ENCODE peak calls at places on chromosomes 6 and 20, in five cellular contexts. L is DND-41, D is A549, O is mammary epithelial cell, X is cardiac muscle cell. Z is an unnamed sample.

GRCh38 chr20:37864275-37864674 is 38.7 kb upstream of the VSTM2L start:
- DNase-seq in L (no peak), D (no peak), O (no peak), X (no peak), Z (no peak)

GRCh38 chr6:107337342-107337741 is 122.0 kb downstream of the PDSS2 start:
- DNase-seq in L (no peak), D (no peak), O (no peak), X (no peak), Z (no peak)

GRCh38 chr6:51542466-51542865 is 544.9 kb downstream of the PKHD1 start:
- DNase-seq in L (no peak), D (no peak), O (no peak), X (no peak), Z (no peak)

GRCh38 chr6:28597217-28597835 is 71.6 kb downstream of the GPX5 start:
- DNase-seq in L (no peak), D (peak; percentile 86), O (peak; percentile 79), X (no peak), Z (peak; percentile 49)

GRCh38 chr6:12047792-12048432 is 35.8 kb downstream of the HIVEP1 start:
- DNase-seq in L (no peak), D (no peak), O (no peak), X (no peak), Z (no peak)

GRCh38 chr6:56450882-56451739 is 191.6 kb downstream of the DST start:
- DNase-seq in L (no peak), D (no peak), O (no peak), X (no peak), Z (no peak)

GRCh38 chr20:38191654-38192053 is 26.6 kb upstream of the TGM2 start:
- DNase-seq in L (no peak), D (no peak), O (no peak), X (no peak), Z (no peak)

GRCh38 chr6:74598473-74599393 is 607.1 kb downstream of the COL12A1 start:
- DNase-seq in L (no peak), D (peak; percentile 74), O (peak; percentile 76), X (no peak), Z (peak; percentile 15)

GRCh38 chr6:48552905-48553304 is 441.9 kb upstream of the PTCHD4 start:
- DNase-seq in L (no peak), D (no peak), O (no peak), X (no peak), Z (no peak)

GRCh38 chr6:157478926-157479325 is 97.9 kb downstream of the ZDHHC14 start:
- DNase-seq in L (no peak), D (no peak), O (no peak), X (no peak), Z (no peak)

GRCh38 chr6:100472674-100473073 is 8.0 kb upstream of the SIM1 start:
- DNase-seq in L (peak; percentile 56), D (peak; percentile 3), O (peak; percentile 90), X (no peak), Z (no peak)

GRCh38 chr6:149176971-149177667 is 140.4 kb upstream of the TAB2 start:
- DNase-seq in L (no peak), D (no peak), O (no peak), X (no peak), Z (no peak)

GRCh38 chr20:16821211-16822089 is 73.3 kb downstream of the OTOR start:
- DNase-seq in L (peak; percentile 40), D (peak; percentile 65), O (peak; percentile 28), X (peak; percentile 60), Z (peak; percentile 39)

GRCh38 chr6:1347187-1347560 is 35.3 kb downstream of the FOXQ1 start:
- DNase-seq in L (no peak), D (no peak), O (no peak), X (no peak), Z (no peak)

GRCh38 chr20:51958636-51959542 is 156.6 kb upstream of the SALL4 start:
- DNase-seq in L (no peak), D (no peak), O (no peak), X (no peak), Z (no peak)

GRCh38 chr6:77880501-77880900 is 227.7 kb downstream of the MEI4 start:
- DNase-seq in L (no peak), D (no peak), O (no peak), X (no peak), Z (no peak)

GRCh38 chr6:7787137-7787575 is 61.3 kb downstream of the BMP6 start:
- DNase-seq in L (no peak), D (no peak), O (peak; percentile 24), X (no peak), Z (peak; percentile 32)

GRCh38 chr20:51529758-51530157 is 12.8 kb downstream of the NFATC2 start:
- DNase-seq in L (no peak), D (no peak), O (no peak), X (no peak), Z (no peak)

GRCh38 chr6:21258665-21259064 is 334.9 kb upstream of the SOX4 start:
- DNase-seq in L (peak; percentile 13), D (no peak), O (no peak), X (no peak), Z (no peak)

GRCh38 chr6:21294144-21294543 is 299.4 kb upstream of the SOX4 start:
- DNase-seq in L (no peak), D (no peak), O (no peak), X (no peak), Z (no peak)

GRCh38 chr6:11779308-11780096 is 899 bp upstream of the ADTRP start:
- DNase-seq in L (no peak), D (no peak), O (no peak), X (no peak), Z (no peak)

GRCh38 chr6:76684881-76685280 is 612.4 kb upstream of the IMPG1 start:
- DNase-seq in L (no peak), D (peak; percentile 1), O (no peak), X (peak; percentile 23), Z (no peak)

GRCh38 chr20:48823960-48824497 is 3.8 kb downstream of the PREX1 start:
- DNase-seq in L (no peak), D (no peak), O (peak; percentile 90), X (no peak), Z (peak; percentile 73)

GRCh38 chr6:140245641-140246040 is 871.2 kb upstream of the CITED2 start:
- DNase-seq in L (no peak), D (no peak), O (no peak), X (no peak), Z (no peak)

GRCh38 chr6:36688534-36689075 is 9.0 kb upstream of the RAB44 start:
- DNase-seq in L (no peak), D (no peak), O (no peak), X (no peak), Z (no peak)

GRCh38 chr6:10451828-10452509 is 37.1 kb upstream of the TFAP2A start:
- DNase-seq in L (no peak), D (peak; percentile 98), O (peak; percentile 98), X (no peak), Z (peak; percentile 96)

GRCh38 chr6:12467706-12468670 is 177.8 kb downstream of the EDN1 start:
- DNase-seq in L (no peak), D (no peak), O (peak; percentile 41), X (no peak), Z (no peak)

GRCh38 chr6:69699655-69700054 is 97.2 kb downstream of the LMBRD1 start:
- DNase-seq in L (no peak), D (no peak), O (no peak), X (no peak), Z (no peak)

GRCh38 chr20:326645-327031 is 1.3 kb downstream of the SOX12 start:
- DNase-seq in L (no peak), D (peak; percentile 73), O (no peak), X (peak; percentile 67), Z (no peak)

GRCh38 chr20:23350855-23351838 is 556 bp downstream of the NXT1 start:
- DNase-seq in L (peak; percentile 69), D (peak; percentile 65), O (peak; percentile 67), X (peak; percentile 73), Z (peak; percentile 37)

GRCh38 chr20:18689557-18689956 is 101.7 kb downstream of the DTD1 start:
- DNase-seq in L (no peak), D (no peak), O (no peak), X (no peak), Z (no peak)

GRCh38 chr20:49308875-49309274 is 31.0 kb upstream of the ZNFX1 start:
- DNase-seq in L (no peak), D (no peak), O (no peak), X (no peak), Z (no peak)

GRCh38 chr6:63783096-63783495 is 147.5 kb downstream of the PHF3 start:
- DNase-seq in L (no peak), D (no peak), O (no peak), X (no peak), Z (no peak)

GRCh38 chr6:111817451-111818146 is 55.7 kb downstream of the FYN start:
- DNase-seq in L (no peak), D (no peak), O (no peak), X (no peak), Z (no peak)

DNA sequence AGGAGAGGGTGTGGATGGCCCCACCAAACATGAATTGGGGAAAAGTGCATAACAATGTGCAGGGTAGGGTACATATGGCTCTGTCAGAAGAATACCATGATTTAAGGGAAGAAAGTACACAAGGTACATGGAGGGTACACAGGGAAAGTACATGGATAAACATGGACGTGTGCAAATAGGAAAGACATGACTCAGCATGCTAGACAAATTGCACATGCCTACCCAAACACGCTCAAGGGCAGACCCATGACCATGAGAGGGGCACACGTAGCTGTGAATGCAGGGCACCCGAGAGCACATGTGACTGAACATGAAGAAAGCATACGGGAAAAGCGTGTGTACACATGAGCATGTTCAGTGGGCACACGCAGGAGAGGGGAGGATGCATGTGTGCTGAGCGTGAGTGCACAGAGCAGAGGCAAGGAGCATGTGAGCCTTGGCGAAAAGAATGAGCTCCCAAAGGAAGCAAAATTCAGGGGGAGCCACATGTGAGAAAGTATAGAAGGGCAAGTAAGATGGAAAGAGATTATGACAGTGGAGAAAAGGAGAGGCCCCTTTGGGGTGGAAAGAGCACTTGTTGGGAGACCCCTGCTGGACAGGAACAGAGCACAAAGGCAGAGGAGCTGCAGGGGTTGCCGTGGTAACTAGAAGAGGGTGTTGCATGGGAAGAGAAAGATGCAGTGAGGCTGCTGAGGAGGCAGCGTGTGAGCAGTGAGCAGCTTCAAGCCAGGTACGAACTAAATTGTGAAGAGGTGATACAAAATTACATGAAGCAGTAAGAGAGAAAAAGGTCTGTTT is 17.8 kb downstream of the OR2H2 start:
- DNase-seq in L (peak; percentile 31), D (peak; percentile 27), O (no peak), X (peak; percentile 68), Z (peak; percentile 13)
- TF ChIP-seq CTCF in L (peak; percentile 41), D (peak; percentile 11), O (no peak), X (peak; percentile 28), Z (no peak)

DNA sequence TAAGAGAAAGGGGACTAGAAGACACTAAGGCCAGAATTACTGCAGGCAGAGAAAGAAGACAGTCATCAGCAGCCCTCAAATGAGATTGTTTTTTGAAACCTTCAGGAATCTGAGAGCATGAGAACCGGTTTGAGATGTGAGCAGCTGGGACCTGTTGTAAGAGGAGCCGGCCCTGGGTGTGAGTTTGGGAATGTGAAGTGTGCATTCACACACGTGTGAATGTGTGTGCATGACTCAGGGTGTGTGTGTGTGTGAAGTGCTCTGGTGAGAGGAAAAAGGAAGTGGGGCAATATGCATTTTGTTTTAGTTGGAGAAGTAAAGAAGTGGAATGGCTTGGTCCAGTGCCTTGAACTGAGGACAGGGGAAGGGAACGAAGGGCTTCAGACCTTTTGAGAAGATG is 4.3 kb downstream of the SCUBE3 start:
- DNase-seq in L (no peak), D (no peak), O (no peak), X (no peak), Z (no peak)
- H3K27ac ChIP-seq in L (no peak overlapping the region), D (no peak overlapping the region), O (no peak overlapping the region), X (peak overlapping the region; percentile 83), Z (no peak overlapping the region)

GRCh38 chr20:20435453-20435852 is 67.5 kb downstream of the INSM1 start:
- DNase-seq in L (no peak), D (no peak), O (no peak), X (no peak), Z (no peak)
- TF ChIP-seq CTCF in L (peak; percentile 19), D (no peak), O (no peak), X (no peak), Z (no peak)

GRCh38 chr6:33433001-33433559 is 13.2 kb downstream of the SYNGAP1 start:
- DNase-seq in L (no peak), D (no peak), O (no peak), X (no peak), Z (no peak)
- H3K27ac ChIP-seq in L (no peak overlapping the region), D (no peak overlapping the region), O (no peak overlapping the region), X (peak overlapping the region; percentile 98), Z (peak overlapping the region; percentile 18)